ENCODE peak calls at places on chromosomes 6 and 20, in seven cellular contexts. One of them, this sample, is unnamed.
A peak's percentile ranks its signal among the peaks of the same experiment; 100 is the strongest.

GRCh38 chr6:10555625-10556309 is 34.6 kb downstream of the GCNT2 start:
- DNase-seq in thoracic aorta: peak; percentile 28
- DNase-seq in fibroblast of lung: peak; percentile 41
- DNase-seq in GM23248: peak; percentile 44
- DNase-seq in ovary: peak; percentile 14
- DNase-seq in hepatocyte: peak; percentile 50
- DNase-seq in SK-N-SH: peak; percentile 65
- DNase-seq in this sample: peak; percentile 46

GRCh38 chr6:144809120-144809519 is 524.0 kb downstream of the UTRN start:
- DNase-seq in thoracic aorta: no peak
- DNase-seq in fibroblast of lung: peak; percentile 42
- DNase-seq in GM23248: peak; percentile 67
- DNase-seq in ovary: no peak
- DNase-seq in hepatocyte: no peak
- DNase-seq in SK-N-SH: no peak
- DNase-seq in this sample: peak; percentile 59

GRCh38 chr6:10297825-10298224 is 117.0 kb downstream of the TFAP2A start:
- DNase-seq in thoracic aorta: no peak
- DNase-seq in fibroblast of lung: no peak
- DNase-seq in GM23248: peak; percentile 47
- DNase-seq in ovary: no peak
- DNase-seq in hepatocyte: no peak
- DNase-seq in SK-N-SH: no peak
- DNase-seq in this sample: no peak

GRCh38 chr6:75402296-75402695 is 91.3 kb downstream of the FILIP1 start:
- DNase-seq in thoracic aorta: peak; percentile 39
- DNase-seq in fibroblast of lung: peak; percentile 87
- DNase-seq in GM23248: peak; percentile 92
- DNase-seq in ovary: no peak
- DNase-seq in hepatocyte: no peak
- DNase-seq in SK-N-SH: no peak
- DNase-seq in this sample: peak; percentile 12

GRCh38 chr6:108689279-108690161 is 128.8 kb downstream of the FOXO3 start:
- DNase-seq in thoracic aorta: peak; percentile 77
- DNase-seq in fibroblast of lung: peak; percentile 86
- DNase-seq in GM23248: peak; percentile 78
- DNase-seq in ovary: peak; percentile 78
- DNase-seq in hepatocyte: peak; percentile 42
- DNase-seq in SK-N-SH: no peak
- DNase-seq in this sample: peak; percentile 100

GRCh38 chr6:95948324-95948723 is 67.5 kb upstream of the FUT9 start:
- DNase-seq in thoracic aorta: no peak
- DNase-seq in fibroblast of lung: no peak
- DNase-seq in GM23248: no peak
- DNase-seq in ovary: no peak
- DNase-seq in hepatocyte: no peak
- DNase-seq in SK-N-SH: no peak
- DNase-seq in this sample: no peak

GRCh38 chr6:24125980-24126379 is at the start of gene NRSN1:
- DNase-seq in thoracic aorta: no peak
- DNase-seq in fibroblast of lung: no peak
- DNase-seq in GM23248: no peak
- DNase-seq in ovary: no peak
- DNase-seq in hepatocyte: peak; percentile 57
- DNase-seq in SK-N-SH: peak; percentile 92
- DNase-seq in this sample: no peak

GRCh38 chr6:127300411-127300810 is 33.7 kb downstream of the RNF146 start:
- DNase-seq in thoracic aorta: no peak
- DNase-seq in fibroblast of lung: peak; percentile 94
- DNase-seq in GM23248: peak; percentile 95
- DNase-seq in ovary: no peak
- DNase-seq in hepatocyte: peak; percentile 22
- DNase-seq in SK-N-SH: no peak
- DNase-seq in this sample: peak; percentile 38

GRCh38 chr6:14476793-14477531 is 359.4 kb downstream of the CD83 start:
- DNase-seq in thoracic aorta: no peak
- DNase-seq in fibroblast of lung: peak; percentile 95
- DNase-seq in GM23248: peak; percentile 91
- DNase-seq in ovary: peak; percentile 65
- DNase-seq in hepatocyte: peak; percentile 85
- DNase-seq in SK-N-SH: no peak
- DNase-seq in this sample: no peak

GRCh38 chr6:64294034-64294433 is 658.4 kb downstream of the PHF3 start:
- DNase-seq in thoracic aorta: no peak
- DNase-seq in fibroblast of lung: no peak
- DNase-seq in GM23248: peak; percentile 20
- DNase-seq in ovary: no peak
- DNase-seq in hepatocyte: no peak
- DNase-seq in SK-N-SH: no peak
- DNase-seq in this sample: no peak

GRCh38 chr6:134846031-134846430 is 103.9 kb downstream of the ALDH8A1 start:
- DNase-seq in thoracic aorta: no peak
- DNase-seq in fibroblast of lung: no peak
- DNase-seq in GM23248: no peak
- DNase-seq in ovary: no peak
- DNase-seq in hepatocyte: no peak
- DNase-seq in SK-N-SH: no peak
- DNase-seq in this sample: no peak

GRCh38 chr6:53837875-53838806 is 43.3 kb downstream of the LRRC1 start:
- DNase-seq in thoracic aorta: no peak
- DNase-seq in fibroblast of lung: no peak
- DNase-seq in GM23248: no peak
- DNase-seq in ovary: no peak
- DNase-seq in hepatocyte: no peak
- DNase-seq in SK-N-SH: no peak
- DNase-seq in this sample: no peak

DNA sequence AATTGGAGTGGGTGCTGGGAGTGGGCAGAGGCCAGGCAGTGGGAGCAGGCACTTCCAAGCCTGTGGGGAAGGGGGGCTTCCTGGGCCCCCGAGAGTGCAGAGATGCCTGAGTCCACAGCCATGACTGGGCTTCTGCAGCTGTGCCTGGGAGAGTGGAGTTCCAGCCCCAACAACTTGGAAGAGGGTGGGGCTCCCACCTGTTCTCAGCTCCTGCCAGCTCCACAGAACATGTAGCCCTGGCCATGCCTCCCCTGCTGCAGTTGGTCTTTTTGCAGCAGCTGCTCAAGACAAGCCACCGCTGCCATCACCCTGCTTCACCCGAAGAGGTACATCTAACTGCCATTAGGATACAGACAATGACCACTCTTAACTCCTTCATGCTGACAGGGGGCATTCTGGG is 1092.3 kb downstream of the KHDRBS2 start:
- DNase-seq in thoracic aorta: no peak
- DNase-seq in fibroblast of lung: no peak
- DNase-seq in GM23248: no peak
- DNase-seq in ovary: no peak
- DNase-seq in hepatocyte: no peak
- DNase-seq in SK-N-SH: no peak
- DNase-seq in this sample: no peak
- H3K9me3 ChIP-seq in thoracic aorta: no peaks in the 10 kb centered on the region
- H3K9me3 ChIP-seq in fibroblast of lung: no peaks in the 10 kb centered on the region
- H3K9me3 ChIP-seq in GM23248: no peaks in the 10 kb centered on the region
- H3K9me3 ChIP-seq in ovary: no peaks in the 10 kb centered on the region
- H3K9me3 ChIP-seq in hepatocyte: no peaks in the 10 kb centered on the region
- H3K9me3 ChIP-seq in SK-N-SH: no peaks in the 10 kb centered on the region
- H3K9me3 ChIP-seq in this sample: peaks cover 26% of the 10 kb centered on the region

DNA sequence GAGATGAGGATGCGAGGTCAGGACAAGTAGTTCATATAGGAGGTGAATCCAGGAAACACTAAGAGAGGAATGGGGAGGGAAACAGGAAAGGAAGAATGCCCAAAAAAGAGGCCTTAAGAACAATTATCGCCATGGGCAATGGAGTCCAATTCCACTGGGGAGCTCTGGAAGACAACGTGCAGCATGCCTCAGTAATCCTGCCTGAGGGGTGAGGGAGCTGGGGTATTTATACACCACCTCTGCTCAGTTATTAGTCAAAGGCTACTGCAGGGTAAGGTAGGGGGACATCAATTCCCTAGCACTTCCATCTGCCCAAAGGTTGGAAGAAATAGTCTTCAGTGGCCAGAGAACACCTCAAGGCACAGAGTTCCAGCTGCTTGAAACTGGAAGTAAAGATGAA is 96.4 kb downstream of the ZNF217 start:
- DNase-seq in thoracic aorta: no peak
- DNase-seq in fibroblast of lung: no peak
- DNase-seq in GM23248: no peak
- DNase-seq in ovary: no peak
- DNase-seq in hepatocyte: no peak
- DNase-seq in SK-N-SH: no peak
- DNase-seq in this sample: no peak
- H3K9me3 ChIP-seq in thoracic aorta: no peaks in the 10 kb centered on the region
- H3K9me3 ChIP-seq in fibroblast of lung: no peaks in the 10 kb centered on the region
- H3K9me3 ChIP-seq in GM23248: no peaks in the 10 kb centered on the region
- H3K9me3 ChIP-seq in ovary: no peaks in the 10 kb centered on the region
- H3K9me3 ChIP-seq in hepatocyte: no peaks in the 10 kb centered on the region
- H3K9me3 ChIP-seq in SK-N-SH: no peaks in the 10 kb centered on the region
- H3K9me3 ChIP-seq in this sample: no peaks in the 10 kb centered on the region

GRCh38 chr20:6086868-6087267 is 33.0 kb upstream of the LRRN4 start:
- DNase-seq in thoracic aorta: no peak
- DNase-seq in fibroblast of lung: no peak
- DNase-seq in GM23248: peak; percentile 15
- DNase-seq in ovary: no peak
- DNase-seq in hepatocyte: no peak
- DNase-seq in SK-N-SH: no peak
- DNase-seq in this sample: peak; percentile 68
- H3K9me3 ChIP-seq in thoracic aorta: no peaks in the 10 kb centered on the region
- H3K9me3 ChIP-seq in fibroblast of lung: no peaks in the 10 kb centered on the region
- H3K9me3 ChIP-seq in GM23248: no peaks in the 10 kb centered on the region
- H3K9me3 ChIP-seq in ovary: no peaks in the 10 kb centered on the region
- H3K9me3 ChIP-seq in hepatocyte: no peaks in the 10 kb centered on the region
- H3K9me3 ChIP-seq in SK-N-SH: no peaks in the 10 kb centered on the region
- H3K9me3 ChIP-seq in this sample: no peaks in the 10 kb centered on the region

GRCh38 chr20:30486103-30486478 is 771.4 kb upstream of the DEFB115 start:
- DNase-seq in thoracic aorta: no peak
- DNase-seq in fibroblast of lung: peak; percentile 8
- DNase-seq in GM23248: no peak
- DNase-seq in ovary: no peak
- DNase-seq in hepatocyte: no peak
- DNase-seq in SK-N-SH: no peak
- DNase-seq in this sample: no peak

GRCh38 chr20:30491016-30491415 is 766.4 kb upstream of the DEFB115 start:
- DNase-seq in thoracic aorta: no peak
- DNase-seq in fibroblast of lung: no peak
- DNase-seq in GM23248: no peak
- DNase-seq in ovary: no peak
- DNase-seq in hepatocyte: no peak
- DNase-seq in SK-N-SH: no peak
- DNase-seq in this sample: no peak

GRCh38 chr20:30487947-30488926 is 769.2 kb upstream of the DEFB115 start:
- DNase-seq in thoracic aorta: no peak
- DNase-seq in fibroblast of lung: no peak
- DNase-seq in GM23248: no peak
- DNase-seq in ovary: no peak
- DNase-seq in hepatocyte: no peak
- DNase-seq in SK-N-SH: no peak
- DNase-seq in this sample: no peak

GRCh38 chr20:30489604-30490003 is 767.9 kb upstream of the DEFB115 start:
- DNase-seq in thoracic aorta: no peak
- DNase-seq in fibroblast of lung: no peak
- DNase-seq in GM23248: no peak
- DNase-seq in ovary: no peak
- DNase-seq in hepatocyte: no peak
- DNase-seq in SK-N-SH: no peak
- DNase-seq in this sample: no peak

GRCh38 chr20:30488941-30489601 is 768.4 kb upstream of the DEFB115 start:
- DNase-seq in thoracic aorta: no peak
- DNase-seq in fibroblast of lung: no peak
- DNase-seq in GM23248: no peak
- DNase-seq in ovary: no peak
- DNase-seq in hepatocyte: no peak
- DNase-seq in SK-N-SH: no peak
- DNase-seq in this sample: no peak
- H3K9me3 ChIP-seq in thoracic aorta: peaks cover 5% of the 10 kb centered on the region
- H3K9me3 ChIP-seq in fibroblast of lung: no peaks in the 10 kb centered on the region
- H3K9me3 ChIP-seq in GM23248: no peaks in the 10 kb centered on the region
- H3K9me3 ChIP-seq in ovary: peaks cover 9% of the 10 kb centered on the region
- H3K9me3 ChIP-seq in hepatocyte: no peaks in the 10 kb centered on the region
- H3K9me3 ChIP-seq in SK-N-SH: no peaks in the 10 kb centered on the region
- H3K9me3 ChIP-seq in this sample: peaks cover 21% of the 10 kb centered on the region